ENCODE peak calls at places on chromosomes 2 and 18, in six cellular contexts. G is CD4-positive, alpha-beta T cell; T is adrenal gland; E is CD4-positive, alpha-beta memory T cell; A is OCI-LY7; M is gastrocnemius medialis. C is an unnamed sample.

GRCh38 chr2:141517852-141518421 is 612.9 kb downstream of the LRP1B start:
- DNase-seq in A (no peak), M (no peak), E (no peak), T (no peak), G (no peak), C (no peak)

GRCh38 chr18:58385472-58385871 is 243.4 kb downstream of the ALPK2 start:
- DNase-seq in T (no peak), A (no peak), E (no peak), G (no peak), M (no peak), C (no peak)

GRCh38 chr2:66495788-66496640 is 61.1 kb downstream of the MEIS1 start:
- DNase-seq in G (no peak), M (no peak), T (peak; percentile 65), A (no peak), E (no peak), C (peak; percentile 45)

GRCh38 chr2:224276251-224276650 is 125.7 kb downstream of the FAM124B start:
- DNase-seq in M (no peak), E (no peak), T (no peak), G (no peak), A (no peak), C (no peak)

GRCh38 chr2:98883780-98884211 is 52.2 kb downstream of the CRACDL start:
- DNase-seq in G (no peak), T (no peak), M (no peak), E (no peak), A (no peak), C (no peak)

GRCh38 chr2:157497603-157498314 is 53.9 kb upstream of the CYTIP start:
- DNase-seq in G (no peak), E (peak; percentile 40), A (peak; percentile 69), T (no peak), M (no peak), C (no peak)

GRCh38 chr2:202450785-202451184 is 74.7 kb downstream of the BMPR2 start:
- DNase-seq in T (peak; percentile 41), G (no peak), M (no peak), A (no peak), E (no peak), C (no peak)

GRCh38 chr2:181785677-181786344 is 105.5 kb upstream of the NEUROD1 start:
- DNase-seq in M (no peak), T (no peak), A (no peak), E (no peak), G (no peak), C (no peak)

GRCh38 chr2:222714361-222715256 is 43.2 kb downstream of the MOGAT1 start:
- DNase-seq in A (no peak), T (peak; percentile 16), M (peak; percentile 28), E (no peak), G (no peak), C (peak; percentile 31)

GRCh38 chr2:38959938-38960608 is 70.4 kb downstream of the ARHGEF33 start:
- DNase-seq in A (no peak), M (peak; percentile 47), T (peak; percentile 89), G (peak; percentile 62), E (peak; percentile 60), C (peak; percentile 25)

GRCh38 chr2:144403940-144404339 is 116.0 kb downstream of the ZEB2 start:
- DNase-seq in G (no peak), T (no peak), M (peak; percentile 52), E (no peak), A (no peak), C (no peak)

GRCh38 chr2:121562269-121563176 is 31.8 kb downstream of the RNU4ATAC start:
- DNase-seq in A (no peak), M (no peak), G (no peak), E (no peak), T (no peak), C (no peak)

GRCh38 chr18:58117685-58118403 is 73.8 kb downstream of the NEDD4L start:
- DNase-seq in A (no peak), E (no peak), M (no peak), G (no peak), T (peak; percentile 86), C (no peak)

GRCh38 chr2:17969661-17970060 is 91.2 kb downstream of the KCNS3 start:
- DNase-seq in A (no peak), G (no peak), M (no peak), T (no peak), E (no peak), C (no peak)

DNA sequence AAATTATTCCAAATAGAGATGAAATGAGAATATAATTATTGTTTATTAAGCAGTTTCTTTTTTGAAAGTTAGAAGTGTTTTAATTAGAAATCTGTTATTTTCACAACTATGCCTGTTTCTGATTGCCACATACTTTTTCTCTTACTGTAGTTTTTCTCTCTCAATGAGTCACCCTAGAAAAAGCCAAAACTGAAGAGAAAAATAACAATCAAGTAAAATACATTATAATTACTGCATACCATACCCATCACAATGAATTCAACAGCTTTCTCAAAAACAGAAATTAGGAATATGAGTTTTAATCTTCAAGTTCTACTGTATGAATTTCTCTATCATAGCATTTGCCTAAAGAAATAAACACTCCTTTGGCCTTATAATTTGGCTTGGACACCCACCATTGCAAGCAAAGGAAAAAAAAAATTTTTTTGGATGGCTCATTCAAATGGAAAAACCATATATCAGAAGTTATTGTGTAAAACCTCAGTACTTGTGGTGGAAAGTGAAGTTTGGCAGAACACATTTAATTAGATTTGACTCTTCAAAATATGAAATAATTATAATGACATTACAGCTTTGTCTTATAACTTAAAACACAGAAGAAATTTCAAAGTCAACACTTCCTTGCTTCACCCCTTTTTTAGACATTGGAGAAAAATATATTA is 138.5 kb downstream of the DYM start:
- DNase-seq in A (no peak), E (no peak), T (no peak), M (no peak), G (no peak), C (no peak)
- H3K27ac ChIP-seq in A (no peak overlapping the region), E (no peak overlapping the region), T (no peak overlapping the region), M (no peak overlapping the region), G (no peak overlapping the region), C (no peak overlapping the region)

GRCh38 chr2:85763831-85764230 is 10.0 kb downstream of the ATOH8 start:
- DNase-seq in A (no peak), T (no peak), E (no peak), G (no peak), M (no peak), C (no peak)

GRCh38 chr2:85767803-85768665 is 14.2 kb downstream of the ATOH8 start:
- DNase-seq in E (no peak), M (no peak), T (no peak), A (no peak), G (no peak), C (no peak)

GRCh38 chr2:85768713-85769112 is 14.9 kb downstream of the ATOH8 start:
- DNase-seq in T (peak; percentile 32), G (no peak), E (no peak), A (no peak), M (no peak), C (no peak)

GRCh38 chr2:85765081-85765731 is 11.4 kb downstream of the ATOH8 start:
- DNase-seq in G (no peak), E (no peak), A (no peak), T (no peak), M (no peak), C (no peak)

GRCh38 chr2:85766214-85766613 is 12.4 kb downstream of the ATOH8 start:
- DNase-seq in E (no peak), T (no peak), M (no peak), G (no peak), A (no peak), C (no peak)
- H3K27ac ChIP-seq in E (no peak overlapping the region), T (no peak overlapping the region), M (no peak overlapping the region), G (no peak overlapping the region), A (no peak overlapping the region), C (no peak overlapping the region)

GRCh38 chr2:200399636-200400035 is 93.1 kb downstream of the SPATS2L start:
- DNase-seq in T (no peak), G (no peak), A (no peak), M (no peak), E (no peak), C (no peak)
- H3K27ac ChIP-seq in T (no peak overlapping the region), G (no peak overlapping the region), A (no peak overlapping the region), M (no peak overlapping the region), E (no peak overlapping the region), C (no peak overlapping the region)

DNA sequence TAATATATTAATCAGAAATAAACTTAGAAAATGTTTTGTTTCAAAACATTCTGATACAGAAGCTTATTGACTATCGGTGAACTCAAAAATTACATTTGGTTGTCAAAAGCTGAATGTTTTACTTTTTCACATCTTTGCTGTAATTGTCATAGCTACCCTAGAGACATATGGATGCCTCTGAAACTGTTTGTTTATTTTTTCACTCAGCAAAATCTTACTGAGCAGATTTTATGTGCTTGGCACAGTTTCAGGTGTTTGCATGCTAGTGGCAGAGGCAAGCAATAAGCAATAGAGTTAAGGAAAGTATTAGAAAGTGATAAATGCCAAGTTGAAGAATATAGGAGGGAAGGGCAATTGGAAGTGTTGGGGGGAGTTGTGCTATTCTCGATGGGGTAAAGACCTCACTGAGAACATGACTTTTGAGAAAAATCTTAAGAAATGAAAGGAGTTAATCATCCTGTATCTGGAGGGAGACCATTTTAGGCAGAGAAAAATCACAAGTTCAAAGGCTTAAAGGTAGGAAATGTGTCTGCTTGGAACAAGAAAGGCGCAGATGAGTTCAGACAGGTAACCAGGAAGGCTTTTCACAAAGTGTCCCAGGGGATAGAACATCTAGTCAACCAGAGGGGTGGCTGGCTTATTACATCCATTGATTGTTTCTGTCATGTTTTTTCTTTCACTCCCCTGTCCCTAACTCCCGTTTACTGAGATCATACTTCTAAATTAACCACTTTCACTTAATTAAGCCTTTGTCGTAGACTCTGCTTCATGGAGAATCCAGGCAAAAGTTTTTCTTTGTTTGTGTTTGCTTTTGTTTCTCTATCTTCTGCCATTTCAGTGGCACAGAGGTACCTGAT is 27.2 kb upstream of the COBLL1 start:
- DNase-seq in M (no peak), A (no peak), G (no peak), E (no peak), T (no peak), C (no peak)
- H3K27ac ChIP-seq in M (no peak overlapping the region), A (no peak overlapping the region), G (no peak overlapping the region), E (no peak overlapping the region), T (no peak overlapping the region), C (no peak overlapping the region)

GRCh38 chr2:119772128-119772527 is 12.4 kb downstream of the PTPN4 start:
- DNase-seq in T (no peak), A (no peak), E (no peak), G (no peak), M (no peak), C (no peak)
- H3K27ac ChIP-seq in T (no peak overlapping the region), A (no peak overlapping the region), E (no peak overlapping the region), G (no peak overlapping the region), M (no peak overlapping the region), C (no peak overlapping the region)

GRCh38 chr18:77022116-77022515 is 110.5 kb downstream of the MBP start:
- DNase-seq in E (no peak), T (no peak), G (no peak), M (no peak), A (no peak), C (no peak)

GRCh38 chr18:77022556-77022955 is 110.0 kb downstream of the MBP start:
- DNase-seq in M (no peak), A (no peak), E (no peak), G (no peak), T (no peak), C (no peak)

GRCh38 chr18:77019641-77020040 is 112.9 kb downstream of the MBP start:
- DNase-seq in M (no peak), T (no peak), G (no peak), A (no peak), E (no peak), C (no peak)

GRCh38 chr18:77021075-77021474 is 111.5 kb downstream of the MBP start:
- DNase-seq in G (no peak), M (no peak), A (no peak), E (no peak), T (no peak), C (no peak)

GRCh38 chr18:77020561-77020960 is 112.0 kb downstream of the MBP start:
- DNase-seq in M (no peak), T (no peak), G (no peak), A (no peak), E (no peak), C (no peak)
- H3K27ac ChIP-seq in M (no peak overlapping the region), T (no peak overlapping the region), G (no peak overlapping the region), A (no peak overlapping the region), E (no peak overlapping the region), C (no peak overlapping the region)

C was measured in thoracic aorta.